ENCODE peak calls at places on chromosome 12, in four cellular contexts. Y is HepG2, G is A549, W is upper lobe of left lung. A is an unnamed sample.
A peak's percentile ranks its signal among the peaks of the same experiment; 100 is the strongest.

GRCh38 chr12:10554228-10554970 is 48.7 kb downstream of the EIF2S3B start:
- ATAC-seq in Y (no peak), G (no peak), W (no peak), A (no peak)

GRCh38 chr12:69342407-69342806 is 5.8 kb upstream of the LYZ start:
- ATAC-seq in Y (peak; percentile 56), G (no peak), W (no peak), A (no peak)

GRCh38 chr12:52022841-52023181 is 16.1 kb downstream of the TAMALIN start:
- ATAC-seq in Y (peak; percentile 60), G (peak; percentile 60), W (no peak), A (no peak)

GRCh38 chr12:989751-990278 is 1.2 kb upstream of the ERC1 start:
- ATAC-seq in Y (peak; percentile 65), G (no peak), W (no peak), A (no peak)

GRCh38 chr12:64688715-64689114 is 70.5 kb downstream of the GNS start:
- ATAC-seq in Y (no peak), G (no peak), W (no peak), A (no peak)

GRCh38 chr12:83389237-83389996 is 702.7 kb downstream of the TMTC2 start:
- ATAC-seq in Y (peak; percentile 37), G (no peak), W (no peak), A (no peak)

GRCh38 chr12:54586620-54587019 is 1.8 kb downstream of the PPP1R1A start:
- ATAC-seq in Y (no peak), G (no peak), W (no peak), A (no peak)

GRCh38 chr12:62799766-62800406 is 135.1 kb downstream of the PPM1H start:
- ATAC-seq in Y (no peak), G (peak; percentile 62), W (no peak), A (no peak)

GRCh38 chr12:117119592-117120198 is 20.5 kb upstream of the TESC start:
- ATAC-seq in Y (peak; percentile 81), G (peak; percentile 72), W (no peak), A (peak; percentile 65)

GRCh38 chr12:46617167-46617566 is 208.6 kb downstream of the SLC38A4 start:
- ATAC-seq in Y (no peak), G (no peak), W (no peak), A (peak; percentile 100)

GRCh38 chr12:28121899-28122655 is 68.2 kb upstream of the CCDC91 start:
- ATAC-seq in Y (no peak), G (no peak), W (no peak), A (no peak)

GRCh38 chr12:113889076-113889475 is 77.0 kb downstream of the RBM19 start:
- ATAC-seq in Y (peak; percentile 55), G (peak; percentile 39), W (no peak), A (no peak)

GRCh38 chr12:123914726-123915345 is 57.8 kb downstream of the CCDC92 start:
- ATAC-seq in Y (no peak), G (no peak), W (peak; percentile 32), A (peak; percentile 19)

GRCh38 chr12:123264642-123265041 is 7.0 kb downstream of the CDK2AP1 start:
- ATAC-seq in Y (peak; percentile 71), G (peak; percentile 37), W (no peak), A (no peak)

GRCh38 chr12:95611676-95612309 is 60.5 kb upstream of the USP44 start:
- ATAC-seq in Y (peak; percentile 59), G (peak; percentile 50), W (peak; percentile 70), A (no peak)

GRCh38 chr12:9404469-9405260 is 196.5 kb upstream of the PZP start:
- ATAC-seq in Y (peak; percentile 34), G (peak; percentile 51), W (no peak), A (peak; percentile 48)

GRCh38 chr12:124872068-124872719 is 8.5 kb upstream of the SCARB1 start:
- ATAC-seq in Y (peak; percentile 67), G (no peak), W (no peak), A (no peak)

GRCh38 chr12:111451232-111451631 is 45.5 kb downstream of the SH2B3 start:
- ATAC-seq in Y (no peak), G (no peak), W (no peak), A (no peak)

DNA sequence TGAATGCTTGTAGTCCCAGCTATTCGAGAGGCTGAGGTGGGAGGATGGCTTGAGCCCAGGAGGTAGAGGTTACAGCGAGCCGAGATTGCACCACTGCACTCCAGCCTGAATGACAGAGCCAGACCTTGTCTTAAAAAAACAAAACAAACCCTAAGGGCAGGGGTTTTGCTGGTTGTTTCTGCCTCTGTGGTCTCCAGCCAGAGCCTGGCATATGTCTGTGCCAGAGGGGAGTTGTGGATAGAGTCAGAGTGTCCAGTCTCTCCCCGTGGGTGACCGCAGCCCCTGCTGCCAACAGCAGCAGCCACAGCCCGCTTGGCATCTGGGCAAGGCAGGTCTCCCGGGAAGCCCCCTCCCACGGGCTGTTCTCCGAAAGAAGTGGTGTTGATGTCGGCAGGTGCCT is 37.6 kb downstream of the MVK start:
- ATAC-seq in Y (no peak), G (no peak), W (no peak), A (no peak)
- TF ChIP-seq EP300 in Y (no peak), G (no peak), W (no peak), A (no peak)

GRCh38 chr12:93404961-93405849 is 27.5 kb downstream of the NUDT4 start:
- ATAC-seq in Y (peak; percentile 47), G (peak; percentile 56), W (no peak), A (no peak)

GRCh38 chr12:93407283-93407962 is 29.7 kb downstream of the NUDT4 start:
- ATAC-seq in Y (peak; percentile 46), G (no peak), W (no peak), A (no peak)

GRCh38 chr12:93403988-93404803 is 26.5 kb downstream of the NUDT4 start:
- ATAC-seq in Y (peak; percentile 45), G (no peak), W (no peak), A (peak; percentile 13)

GRCh38 chr12:93397412-93397811 is 19.7 kb downstream of the NUDT4 start:
- ATAC-seq in Y (no peak), G (no peak), W (no peak), A (no peak)

DNA sequence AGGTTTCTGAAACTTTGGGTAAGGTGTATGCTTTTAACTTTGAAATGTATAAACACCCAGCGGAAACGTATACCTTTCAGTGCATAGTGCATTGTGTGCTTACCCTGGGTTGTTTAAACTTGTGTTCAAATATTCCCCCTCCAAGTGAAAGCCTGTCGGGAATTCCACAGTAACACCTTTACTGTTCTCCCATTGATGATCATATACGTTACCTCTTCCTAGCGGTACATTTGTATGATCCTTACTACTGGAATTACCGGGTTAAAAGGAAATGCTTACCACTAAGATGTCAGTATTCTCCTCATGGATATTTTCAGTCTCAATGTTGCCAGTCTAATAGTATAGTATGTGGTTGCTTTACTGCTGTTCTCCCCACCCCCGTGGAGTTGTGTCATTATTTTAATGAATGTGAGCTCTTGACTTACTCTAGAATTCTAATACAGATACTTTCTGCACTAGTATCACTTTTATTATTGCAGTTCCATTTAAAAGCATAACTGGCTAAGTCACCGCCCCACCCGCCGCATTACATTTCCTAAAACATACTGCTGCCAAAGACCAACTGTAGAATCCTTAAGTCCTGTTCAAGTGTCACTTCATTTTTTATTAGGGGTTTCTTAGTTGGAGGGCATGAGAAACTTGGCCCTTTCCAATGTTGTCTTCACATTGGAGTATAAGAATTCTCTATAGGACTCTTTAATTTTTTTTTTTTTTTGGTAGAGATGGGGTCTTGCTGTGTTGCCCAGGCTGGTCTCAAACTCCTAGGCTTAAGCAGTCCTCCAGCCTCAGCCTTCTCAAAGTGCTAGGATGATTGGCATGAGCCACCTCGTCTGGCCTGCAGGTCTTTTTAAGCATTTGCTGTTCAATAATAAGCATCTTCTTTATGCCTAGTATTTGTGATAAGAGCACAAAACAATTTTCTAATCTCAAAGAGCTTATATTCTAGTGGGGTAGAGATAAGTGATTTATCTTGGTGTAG is 24.9 kb downstream of the NUDT4 start:
- ATAC-seq in Y (no peak), G (no peak), W (no peak), A (no peak)
- TF ChIP-seq POLR2A in Y (no peak), G (no peak), W (no peak), A (no peak)

GRCh38 chr12:127230843-127231260 is 1036.1 kb upstream of the TMEM132C start:
- ATAC-seq in Y (no peak), G (no peak), W (no peak), A (no peak)
- H3K4me3 ChIP-seq in Y (no peak overlapping the region), G (no peak overlapping the region), W (no peak overlapping the region), A (no peak overlapping the region)

GRCh38 chr12:67716817-67717216 is 68.3 kb downstream of the DYRK2 start:
- ATAC-seq in Y (no peak), G (no peak), W (peak; percentile 56), A (peak; percentile 93)
- TF ChIP-seq EP300 in Y (no peak), G (no peak), W (no peak), A (no peak)

GRCh38 chr12:50765325-50765911 is 1.5 kb downstream of the ATF1 start:
- ATAC-seq in Y (peak; percentile 46), G (peak; percentile 54), W (no peak), A (no peak)

GRCh38 chr12:50764116-50764860 is 387 bp downstream of the ATF1 start:
- ATAC-seq in Y (peak; percentile 46), G (peak; percentile 76), W (peak; percentile 74), A (peak; percentile 76)

GRCh38 chr12:50764861-50765324 is 992 bp downstream of the ATF1 start:
- ATAC-seq in Y (peak; percentile 73), G (peak; percentile 11), W (peak; percentile 58), A (no peak)

GRCh38 chr12:50763637-50764115 is at the start of gene ATF1:
- ATAC-seq in Y (peak; percentile 86), G (peak; percentile 93), W (peak; percentile 96), A (peak; percentile 96)
- TF ChIP-seq POLR2A in Y (peak; percentile 97), G (peak; percentile 97), W (no peak), A (peak; percentile 59)

GRCh38 chr12:3490848-3491382 is at the start of gene PRMT8:
- ATAC-seq in Y (no peak), G (no peak), W (no peak), A (no peak)
- H3K4me3 ChIP-seq in Y (no peak within 1 kb of the TSS), G (no peak within 1 kb of the TSS), W (no peak within 1 kb of the TSS), A (no peak within 1 kb of the TSS)

DNA sequence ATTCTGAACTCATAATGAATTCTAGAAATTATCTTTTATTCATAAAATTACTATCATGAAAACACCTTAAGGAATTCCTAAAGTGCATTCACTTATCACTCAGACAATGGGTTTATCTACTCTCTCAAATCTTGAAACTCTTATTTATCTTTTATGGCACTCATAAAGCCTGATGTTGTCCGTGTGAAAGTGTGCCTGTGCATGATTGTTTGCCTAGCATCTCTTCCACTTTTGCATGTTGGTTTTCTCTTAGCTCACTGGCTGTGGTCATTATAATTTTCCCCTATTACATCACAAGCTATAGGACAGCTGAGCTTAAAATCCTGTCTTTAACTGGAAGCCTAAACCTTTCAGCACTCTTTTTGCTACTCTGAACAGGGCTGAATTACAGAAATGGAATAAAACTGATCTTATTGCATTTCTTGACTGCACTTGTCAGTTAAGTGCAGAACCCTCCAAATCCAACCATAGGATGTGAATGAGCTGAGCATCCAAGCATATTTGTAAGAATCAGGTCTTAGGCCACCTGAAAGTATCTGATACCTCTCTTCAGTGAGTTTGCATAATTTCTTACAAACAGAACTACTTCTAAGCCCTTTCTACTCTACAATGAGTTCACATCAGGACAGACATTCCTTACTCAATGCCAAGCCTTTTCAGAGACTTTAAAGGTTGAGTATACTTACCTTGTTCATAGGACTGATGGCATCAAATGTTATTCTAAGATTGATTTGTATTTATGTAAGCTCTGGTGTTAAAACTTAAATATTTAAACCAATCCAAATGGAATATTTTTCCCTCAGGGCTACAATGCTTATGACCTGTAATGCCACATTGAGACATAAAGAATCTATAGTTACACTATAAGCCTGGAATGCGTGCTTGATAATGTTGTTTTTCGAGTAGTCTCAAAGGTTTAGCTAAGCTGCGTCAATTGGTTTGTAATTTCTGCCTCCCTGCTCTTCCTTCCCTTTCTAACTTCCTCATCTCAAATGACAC is 221.3 kb upstream of the KITLG start:
- ATAC-seq in Y (no peak), G (no peak), W (no peak), A (no peak)
- TF ChIP-seq EP300 in Y (no peak), G (no peak), W (no peak), A (no peak)

A was measured in gastroesophageal sphincter.